ENCODE peak calls at places on chromosomes 7 and 10, in nine cellular contexts. Q is kidney; S is CD8-positive, alpha-beta memory T cell; G is upper lobe of left lung; B is HCT116; D is fibroblast of lung; P is cardiac muscle cell; U is left lung; C is heart right ventricle. F is an unnamed sample. For H3K9me3, the result is how much of the 10 kb centered on the place peaks cover.

GRCh38 chr7:23333671-23334246 is 34.6 kb downstream of the MALSU1 start:
- DNase-seq in S (no peak), U (no peak), C (peak), D (peak), Q (no peak), P (peak), G (no peak), B (no peak), F (no peak)

GRCh38 chr7:105708681-105709080 is 127.4 kb upstream of the EFCAB10 start:
- DNase-seq in Q (no peak), C (no peak), G (no peak), U (no peak), P (no peak), S (no peak), B (no peak), D (no peak), F (no peak)

GRCh38 chr7:101739757-101740398 is 77.5 kb upstream of the CUX1 start:
- DNase-seq in C (no peak), G (no peak), Q (no peak), B (no peak), U (no peak), P (no peak), D (no peak), S (no peak), F (no peak)

GRCh38 chr7:83347836-83348482 is 185.3 kb upstream of the PCLO start:
- DNase-seq in P (peak), Q (no peak), C (no peak), G (no peak), D (peak), U (no peak), S (no peak), B (no peak), F (no peak)

GRCh38 chr7:45710271-45711160 is 136.3 kb downstream of the ADCY1 start:
- DNase-seq in P (no peak), S (no peak), B (no peak), D (no peak), Q (no peak), U (no peak), G (no peak), C (no peak), F (no peak)

GRCh38 chr10:51063659-51064535 is 10.4 kb upstream of the PRKG1 start:
- DNase-seq in D (peak), U (no peak), Q (no peak), P (peak), G (no peak), S (no peak), C (no peak), B (peak), F (no peak)

GRCh38 chr7:116525913-116526857 is 1.3 kb downstream of the CAV1 start:
- DNase-seq in B (no peak), P (peak), D (peak), S (peak), G (peak), C (peak), U (peak), Q (peak), F (peak)

GRCh38 chr7:40374575-40374974 is 239.8 kb downstream of the SUGCT start:
- DNase-seq in G (no peak), S (no peak), C (no peak), Q (no peak), D (no peak), P (no peak), B (no peak), U (no peak), F (no peak)

GRCh38 chr10:132972149-132972985 is 30.0 kb upstream of the CFAP46 start:
- DNase-seq in P (no peak), G (peak), Q (no peak), B (no peak), S (no peak), C (no peak), D (no peak), U (no peak), F (no peak)

GRCh38 chr10:114244126-114244525 is 5.1 kb downstream of the VWA2 start:
- DNase-seq in D (no peak), G (no peak), C (no peak), B (no peak), S (no peak), Q (no peak), P (no peak), U (no peak), F (no peak)

GRCh38 chr7:2687881-2688318 is at the start of gene AMZ1:
- DNase-seq in D (no peak), Q (peak), B (no peak), C (no peak), P (no peak), G (peak), U (no peak), S (no peak), F (no peak)

GRCh38 chr7:5237286-5237685 is 45.5 kb upstream of the SLC29A4 start:
- DNase-seq in B (no peak), G (peak), P (peak), S (no peak), C (peak), D (peak), Q (no peak), U (peak), F (no peak)
- H3K4me3 ChIP-seq in B (no peak), G (peak), P (no peak), S (no peak), C (no peak), D (no peak), Q (no peak), U (no peak), F (no peak)

GRCh38 chr7:64313740-64314491 is at the start of gene ZNF736:
- DNase-seq in C (peak), G (peak), U (peak), Q (peak), P (peak), D (peak), B (no peak), S (peak), F (peak)

GRCh38 chr7:64314493-64315020 is 796 bp downstream of the ZNF736 start:
- DNase-seq in D (no peak), B (no peak), G (no peak), U (no peak), C (no peak), P (no peak), S (no peak), Q (no peak), F (no peak)

GRCh38 chr7:64308019-64308275 is 5.8 kb upstream of the ZNF736 start:
- DNase-seq in C (no peak), D (no peak), P (no peak), U (no peak), Q (no peak), B (no peak), G (no peak), S (no peak), F (no peak)

GRCh38 chr7:64310426-64310825 is 3.3 kb upstream of the ZNF736 start:
- DNase-seq in D (no peak), G (no peak), P (no peak), S (no peak), U (no peak), Q (no peak), C (no peak), B (no peak), F (no peak)

GRCh38 chr7:64312826-64313225 is 935 bp upstream of the ZNF736 start:
- DNase-seq in D (no peak), G (no peak), C (peak), P (no peak), Q (no peak), S (no peak), U (no peak), B (no peak), F (no peak)
- H3K9me3 ChIP-seq in D (under half), G (under half), C (under half), P (under half), Q (under half), S (under half), U (under half), B (under half), F (under half)

DNA sequence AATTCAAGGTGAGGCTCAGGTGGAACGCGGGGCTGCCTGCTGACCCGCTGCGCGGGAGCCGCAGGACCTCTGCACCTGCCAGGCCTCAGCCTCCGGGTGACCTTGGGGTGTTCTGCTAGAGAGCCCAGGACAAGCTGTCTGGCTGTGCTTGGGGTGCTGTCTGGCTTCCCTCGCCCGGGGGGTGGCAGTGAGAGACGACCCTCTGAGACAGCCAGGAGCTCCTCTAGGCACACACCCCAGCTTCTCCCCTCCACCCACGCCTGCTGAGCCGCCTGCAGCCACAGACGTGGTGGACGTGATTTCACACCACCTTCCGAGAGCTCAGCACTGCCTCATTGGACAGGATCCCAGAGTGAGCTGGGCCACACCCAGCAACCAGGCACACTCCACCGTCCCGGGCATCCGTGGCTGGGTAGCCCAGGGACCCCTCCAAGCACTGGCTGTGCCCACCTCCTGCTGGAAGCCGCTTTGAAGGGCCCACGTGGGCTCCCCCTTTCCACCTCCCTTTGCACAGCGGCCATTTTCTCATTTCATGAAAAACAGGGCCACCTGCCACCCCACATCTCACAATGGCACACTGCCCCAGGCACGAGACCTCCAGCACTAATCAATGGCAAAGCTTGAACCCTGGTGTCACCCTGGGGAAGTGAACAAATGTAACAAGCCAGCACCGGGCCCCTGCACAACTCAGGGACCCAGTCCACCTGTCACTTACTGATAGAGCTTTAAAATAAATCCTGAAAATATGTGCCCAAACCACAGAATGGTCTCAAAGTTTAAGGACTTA is 35.0 kb downstream of the ZFAND2A start:
- DNase-seq in B (no peak), G (peak), D (peak), C (no peak), P (no peak), S (no peak), U (no peak), Q (peak), F (no peak)
- H3K4me3 ChIP-seq in B (no peak), G (no peak), D (no peak), C (no peak), P (no peak), S (no peak), U (no peak), Q (no peak), F (no peak)

GRCh38 chr10:5698062-5698461 is 13.4 kb downstream of the TASOR2 start:
- DNase-seq in S (no peak), C (no peak), U (no peak), Q (no peak), P (no peak), D (no peak), B (no peak), G (no peak), F (no peak)
- H3K9me3 ChIP-seq in S (under half), C (under half), U (under half), Q (under half), P (under half), D (under half), B (under half), G (under half), F (under half)

GRCh38 chr7:152336754-152337368 is 98.9 kb downstream of the KMT2C start:
- DNase-seq in S (peak), G (no peak), P (peak), C (no peak), D (peak), U (no peak), B (peak), Q (no peak), F (peak)

GRCh38 chr7:152338553-152338952 is 97.2 kb downstream of the KMT2C start:
- DNase-seq in Q (no peak), P (peak), S (no peak), G (no peak), U (no peak), C (no peak), D (peak), B (no peak), F (no peak)

GRCh38 chr7:152330827-152331226 is 105.0 kb downstream of the KMT2C start:
- DNase-seq in C (no peak), Q (no peak), B (no peak), U (no peak), D (no peak), P (no peak), S (no peak), G (no peak), F (no peak)

GRCh38 chr7:152333134-152333533 is 102.7 kb downstream of the KMT2C start:
- DNase-seq in B (no peak), D (no peak), U (no peak), P (peak), G (no peak), C (no peak), S (no peak), Q (no peak), F (no peak)

GRCh38 chr7:152335900-152336571 is 99.8 kb downstream of the KMT2C start:
- DNase-seq in B (no peak), D (no peak), P (no peak), C (no peak), U (no peak), G (no peak), Q (no peak), S (peak), F (peak)
- H3K4me3 ChIP-seq in B (no peak), D (no peak), P (no peak), C (no peak), U (no peak), G (peak), Q (peak), S (peak), F (peak)

GRCh38 chr10:18567343-18567856 is 84.0 kb downstream of the NSUN6 start:
- DNase-seq in B (no peak), S (no peak), G (no peak), U (no peak), P (no peak), Q (no peak), D (no peak), C (no peak), F (no peak)
- H3K9me3 ChIP-seq in B (under half), S (under half), G (under half), U (under half), P (under half), Q (under half), D (under half), C (half or more), F (under half)

GRCh38 chr7:30147785-30148184 is 13.0 kb downstream of the MTURN start:
- DNase-seq in B (no peak), Q (no peak), S (no peak), G (no peak), C (no peak), P (no peak), D (no peak), U (no peak), F (no peak)

GRCh38 chr7:30145521-30145920 is 10.7 kb downstream of the MTURN start:
- DNase-seq in D (no peak), P (no peak), G (no peak), U (no peak), Q (no peak), S (no peak), C (no peak), B (no peak), F (no peak)

GRCh38 chr7:30147223-30147622 is 12.4 kb downstream of the MTURN start:
- DNase-seq in P (no peak), S (no peak), U (no peak), D (no peak), C (no peak), G (no peak), Q (no peak), B (no peak), F (no peak)

GRCh38 chr7:30144659-30145321 is 10.0 kb downstream of the MTURN start:
- DNase-seq in G (no peak), U (no peak), Q (no peak), S (no peak), C (no peak), D (no peak), B (no peak), P (no peak), F (no peak)

DNA sequence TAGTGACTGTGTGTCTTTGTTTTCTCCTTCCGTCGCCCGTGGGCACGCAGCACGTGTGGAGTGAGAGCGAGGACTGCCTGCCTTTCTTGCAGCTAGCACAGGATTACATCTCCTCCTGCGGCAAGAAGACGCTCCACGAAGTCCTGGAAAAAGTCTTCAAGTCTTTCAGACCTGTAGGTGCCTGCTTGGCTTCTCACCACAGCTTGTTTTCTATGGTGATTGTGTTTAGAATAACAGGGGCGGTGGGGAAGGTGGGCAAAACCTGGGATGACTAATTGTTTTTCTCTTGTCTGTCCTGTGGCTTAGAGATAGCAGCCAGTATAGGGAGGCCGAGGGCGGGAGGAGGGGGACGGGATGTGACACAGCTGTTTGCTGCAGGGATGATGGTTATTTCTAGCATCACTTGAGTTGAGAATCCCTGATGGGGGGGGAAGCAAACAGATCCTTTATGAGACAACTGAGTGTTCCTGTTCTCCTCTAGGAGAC is 11.4 kb downstream of the MTURN start:
- DNase-seq in U (no peak), D (no peak), Q (no peak), P (peak), B (no peak), G (no peak), S (no peak), C (no peak), F (no peak)
- H3K4me3 ChIP-seq in U (no peak), D (no peak), Q (peak), P (no peak), B (no peak), G (no peak), S (no peak), C (no peak), F (no peak)

GRCh38 chr10:37732685-37733084 is 124.7 kb downstream of the ZNF248 start:
- DNase-seq in P (no peak), S (no peak), U (no peak), G (no peak), D (no peak), C (no peak), Q (no peak), B (no peak), F (no peak)

GRCh38 chr10:37734971-37735370 is 122.4 kb downstream of the ZNF248 start:
- DNase-seq in B (peak), G (no peak), Q (no peak), D (no peak), C (no peak), U (no peak), P (no peak), S (no peak), F (no peak)

GRCh38 chr10:37736120-37736519 is 121.3 kb downstream of the ZNF248 start:
- DNase-seq in U (no peak), G (no peak), B (no peak), Q (no peak), S (no peak), D (no peak), P (no peak), C (no peak), F (no peak)

GRCh38 chr10:37737336-37737735 is 120.1 kb downstream of the ZNF248 start:
- DNase-seq in G (peak), S (no peak), U (no peak), P (no peak), B (no peak), Q (no peak), D (no peak), C (no peak), F (no peak)

DNA sequence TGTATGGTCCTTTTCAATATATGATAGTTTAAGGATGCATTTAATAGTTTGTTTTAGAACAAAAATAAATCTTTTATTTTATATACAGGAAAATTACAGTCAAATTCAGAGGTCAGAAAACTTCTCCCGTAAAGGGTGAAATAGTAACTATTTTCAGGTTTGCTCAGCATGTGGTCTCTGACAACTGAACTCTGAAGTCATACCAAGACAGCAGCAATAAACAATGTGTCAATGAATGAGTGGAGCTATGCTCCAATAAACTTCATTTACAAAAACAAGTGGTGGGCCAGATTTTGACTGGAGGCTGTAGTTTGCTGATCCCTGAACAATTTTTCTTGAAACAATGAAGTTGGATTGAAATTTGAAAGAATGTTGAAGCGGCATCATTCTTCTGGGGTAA is 123.6 kb downstream of the ZNF248 start:
- DNase-seq in S (no peak), B (no peak), G (no peak), D (no peak), P (no peak), U (no peak), Q (no peak), C (no peak), F (no peak)
- H3K9me3 ChIP-seq in S (under half), B (under half), G (under half), D (under half), P (under half), U (under half), Q (under half), C (under half), F (under half)

DNA sequence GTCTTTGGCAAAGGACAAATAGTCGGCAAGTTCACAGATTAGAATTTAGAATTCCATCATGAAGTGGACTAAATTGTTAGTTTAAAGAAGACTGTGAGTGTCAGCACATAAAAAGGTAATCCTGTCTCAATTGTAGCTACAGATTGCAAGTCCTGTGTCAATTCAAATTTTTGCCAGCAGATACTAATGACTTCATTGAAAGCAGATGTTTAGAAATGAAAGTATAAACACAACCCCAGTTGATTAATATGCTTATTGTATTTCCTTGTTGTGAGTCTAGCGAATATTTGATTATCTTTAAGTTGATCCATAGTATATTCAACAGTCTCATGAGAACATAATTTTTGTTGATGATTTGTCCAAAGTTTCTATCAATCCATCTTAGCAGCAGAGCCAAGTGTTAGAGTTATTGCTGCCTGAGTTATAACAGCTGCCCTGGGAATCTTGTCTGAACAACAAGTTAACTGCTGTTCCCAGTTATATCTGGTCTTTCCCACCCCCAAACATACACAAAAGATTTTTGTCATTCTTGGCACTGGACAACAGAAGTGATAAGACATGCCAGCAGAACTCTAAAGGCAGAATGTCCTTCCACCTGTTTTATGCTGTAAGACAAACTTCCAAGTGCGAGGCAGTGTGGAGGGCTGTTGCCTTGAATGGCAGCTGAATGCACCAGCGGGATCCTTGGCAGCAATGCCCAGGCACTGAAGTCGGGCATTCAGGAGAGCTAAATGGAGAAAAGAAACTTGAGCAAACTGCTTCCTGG is 21.3 kb upstream of the HERPUD2 start:
- DNase-seq in G (no peak), S (no peak), D (peak), P (peak), B (no peak), Q (no peak), U (no peak), C (no peak), F (no peak)
- H3K4me3 ChIP-seq in G (peak), S (no peak), D (peak), P (no peak), B (no peak), Q (peak), U (no peak), C (no peak), F (no peak)

GRCh38 chr10:84198206-84198915 is 4.0 kb downstream of the CDHR1 start:
- DNase-seq in P (no peak), S (no peak), B (no peak), C (no peak), D (no peak), U (no peak), Q (no peak), G (no peak), F (no peak)
- H3K9me3 ChIP-seq in P (under half), S (under half), B (under half), C (under half), D (under half), U (under half), Q (under half), G (under half), F (under half)

F was measured in CD4-positive, alpha-beta memory T cell.